ENCODE peak calls at places on chromosomes 2 and 18, in eight cellular contexts. A is astrocyte, F is cardiac muscle cell, R is A673, B is prostate gland, C is neural crest cell, K is left ventricle myocardium inferior, Q is neural progenitor cell. X is an unnamed sample.

GRCh38 chr2:158006961-158007664 is 94.6 kb upstream of the UPP2 start:
- DNase-seq in A (no peak), F (peak; percentile 53), R (no peak), B (no peak), C (no peak), K (no peak), Q (peak; percentile 13), X (peak; percentile 73)

GRCh38 chr2:25804338-25804737 is 73.9 kb downstream of the ASXL2 start:
- DNase-seq in A (no peak), F (no peak), R (no peak), B (no peak), C (no peak), K (no peak), Q (no peak), X (no peak)

GRCh38 chr2:55133467-55134315 is 83.4 kb upstream of the RTN4 start:
- DNase-seq in A (peak; percentile 92), F (no peak), R (peak; percentile 89), B (peak; percentile 36), C (no peak), K (no peak), Q (peak; percentile 38), X (peak; percentile 63)

GRCh38 chr2:159461076-159461475 is 155.3 kb downstream of the BAZ2B start:
- DNase-seq in A (no peak), F (no peak), R (no peak), B (no peak), C (no peak), K (no peak), Q (no peak), X (no peak)

GRCh38 chr2:107529146-107529545 is 297.5 kb upstream of the RGPD4 start:
- DNase-seq in A (no peak), F (peak; percentile 31), R (no peak), B (no peak), C (no peak), K (peak; percentile 25), Q (no peak), X (no peak)

GRCh38 chr18:62957885-62958472 is 242.6 kb downstream of the PHLPP1 start:
- DNase-seq in A (no peak), F (peak; percentile 47), R (peak; percentile 54), B (no peak), C (peak; percentile 37), K (no peak), Q (peak; percentile 55), X (peak; percentile 66)

GRCh38 chr2:133293544-133294270 is 274.6 kb downstream of the NCKAP5 start:
- DNase-seq in A (no peak), F (no peak), R (peak; percentile 91), B (no peak), C (no peak), K (no peak), Q (no peak), X (no peak)

GRCh38 chr18:5779922-5780321 is 115.4 kb downstream of the TMEM200C start:
- DNase-seq in A (no peak), F (no peak), R (no peak), B (no peak), C (no peak), K (no peak), Q (no peak), X (no peak)

GRCh38 chr2:38097611-38098350 is 21.8 kb upstream of the CYP1B1 start:
- DNase-seq in A (peak; percentile 73), F (no peak), R (no peak), B (no peak), C (no peak), K (no peak), Q (peak; percentile 54), X (no peak)

GRCh38 chr18:9100796-9101195 is 1.7 kb upstream of the NDUFV2 start:
- DNase-seq in A (no peak), F (no peak), R (no peak), B (no peak), C (no peak), K (no peak), Q (no peak), X (no peak)

GRCh38 chr2:48169066-48169724 is 262.9 kb upstream of the FBXO11 start:
- DNase-seq in A (no peak), F (no peak), R (no peak), B (no peak), C (no peak), K (no peak), Q (no peak), X (no peak)

GRCh38 chr2:237791977-237792727 is 6.4 kb upstream of the RBM44 start:
- DNase-seq in A (no peak), F (no peak), R (peak; percentile 17), B (no peak), C (no peak), K (no peak), Q (peak; percentile 43), X (no peak)

GRCh38 chr2:225740086-225740485 is 340.6 kb downstream of the NYAP2 start:
- DNase-seq in A (no peak), F (no peak), R (no peak), B (no peak), C (no peak), K (no peak), Q (no peak), X (no peak)

GRCh38 chr2:238061310-238062202 is 755 bp downstream of the SCLY start:
- DNase-seq in A (peak; percentile 20), F (peak; percentile 46), R (peak; percentile 55), B (peak; percentile 18), C (peak; percentile 7), K (peak; percentile 19), Q (peak; percentile 62), X (peak; percentile 34)

GRCh38 chr2:23635666-23636340 is 250.8 kb downstream of the KLHL29 start:
- DNase-seq in A (no peak), F (no peak), R (no peak), B (no peak), C (no peak), K (no peak), Q (no peak), X (no peak)

GRCh38 chr2:11123856-11124759 is 31.2 kb upstream of the SLC66A3 start:
- DNase-seq in A (no peak), F (peak; percentile 75), R (peak; percentile 63), B (peak; percentile 47), C (peak; percentile 83), K (peak; percentile 54), Q (peak; percentile 78), X (peak; percentile 94)

GRCh38 chr2:198012025-198012424 is 207.6 kb downstream of the PLCL1 start:
- DNase-seq in A (no peak), F (no peak), R (no peak), B (no peak), C (no peak), K (no peak), Q (no peak), X (no peak)

GRCh38 chr18:24271381-24272331 is 126.0 kb downstream of the OSBPL1A start:
- DNase-seq in A (peak; percentile 73), F (peak; percentile 84), R (peak; percentile 81), B (peak; percentile 68), C (peak; percentile 67), K (peak; percentile 75), Q (peak; percentile 95), X (peak; percentile 79)
- TF ChIP-seq CTCF in A (peak; percentile 8), F (peak; percentile 23), R (peak; percentile 17), B (no peak), C (peak; percentile 44), K (peak; percentile 51), Q (peak; percentile 38), X (no peak)

GRCh38 chr2:98607104-98607503 is 1.2 kb downstream of the COA5 start:
- DNase-seq in A (no peak), F (no peak), R (no peak), B (no peak), C (no peak), K (no peak), Q (no peak), X (no peak)

GRCh38 chr2:98607741-98608117 is 583 bp downstream of the COA5 start:
- DNase-seq in A (no peak), F (no peak), R (no peak), B (no peak), C (no peak), K (no peak), Q (no peak), X (no peak)

GRCh38 chr2:98606431-98606830 is 1.9 kb downstream of the COA5 start:
- DNase-seq in A (no peak), F (no peak), R (no peak), B (no peak), C (no peak), K (no peak), Q (no peak), X (no peak)

GRCh38 chr2:98608962-98609604 is 694 bp downstream of the UNC50 start:
- DNase-seq in A (peak; percentile 55), F (peak; percentile 43), R (peak; percentile 5), B (no peak), C (no peak), K (no peak), Q (peak; percentile 53), X (no peak)

GRCh38 chr2:98608118-98608961 is at the start of the genes COA5 and UNC50:
- DNase-seq in A (peak; percentile 90), F (peak; percentile 94), R (peak; percentile 95), B (peak; percentile 86), C (peak; percentile 78), K (peak; percentile 93), Q (peak; percentile 92), X (peak; percentile 98)
- TF ChIP-seq CTCF in A (no peak), F (no peak), R (no peak), B (no peak), C (no peak), K (peak; percentile 10), Q (peak; percentile 13), X (peak; percentile 9)

GRCh38 chr2:230429513-230429912 is 13.5 kb downstream of the SP100 start:
- DNase-seq in A (no peak), F (no peak), R (no peak), B (no peak), C (no peak), K (no peak), Q (no peak), X (no peak)

GRCh38 chr2:230430957-230431635 is 15.1 kb downstream of the SP100 start:
- DNase-seq in A (no peak), F (no peak), R (no peak), B (no peak), C (no peak), K (no peak), Q (no peak), X (no peak)

GRCh38 chr2:230423851-230424458 is 8.0 kb downstream of the SP100 start:
- DNase-seq in A (peak; percentile 75), F (no peak), R (no peak), B (no peak), C (no peak), K (no peak), Q (no peak), X (no peak)

GRCh38 chr2:230422149-230422548 is 6.1 kb downstream of the SP100 start:
- DNase-seq in A (no peak), F (no peak), R (no peak), B (no peak), C (no peak), K (no peak), Q (no peak), X (no peak)

DNA sequence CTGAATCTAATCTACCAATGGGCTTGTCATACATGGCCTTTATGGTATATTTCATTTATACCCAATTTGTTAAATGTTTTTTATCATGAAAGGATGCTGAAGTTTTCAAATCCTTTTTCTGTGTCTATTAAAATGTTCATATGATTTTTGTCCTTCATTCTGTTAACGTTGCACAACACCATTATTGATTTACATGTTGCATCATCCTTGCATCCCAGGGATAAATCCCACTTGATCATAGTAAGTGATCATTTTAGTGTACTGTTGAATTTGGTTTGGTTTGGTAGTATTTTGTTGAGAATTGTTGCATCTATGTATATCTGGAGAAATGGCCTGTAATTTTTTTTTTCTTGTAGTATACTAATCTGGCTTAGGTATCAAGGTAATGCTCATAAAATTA is 9.4 kb downstream of the SP100 start:
- DNase-seq in A (no peak), F (no peak), R (no peak), B (no peak), C (no peak), K (no peak), Q (no peak), X (no peak)
- TF ChIP-seq CTCF in A (no peak), F (no peak), R (no peak), B (no peak), C (no peak), K (no peak), Q (no peak), X (no peak)

GRCh38 chr2:222969491-222969890 is 82.5 kb upstream of the KCNE4 start:
- DNase-seq in A (peak; percentile 50), F (no peak), R (peak; percentile 54), B (no peak), C (no peak), K (no peak), Q (no peak), X (no peak)
- TF ChIP-seq CTCF in A (no peak), F (no peak), R (no peak), B (no peak), C (no peak), K (no peak), Q (no peak), X (no peak)